ENCODE peak calls at places on chromosomes 16 and 17, in ten cellular contexts. H is hippocampal formation; O is stimulated activated naive CD8-positive, alpha-beta T cell treated with anti-CD3 and anti-CD28 coated beads, Interleukin-15, Interleukin-2, amounts not matched to agents 100 U/mL and 50 U/mL, for 24 hours; D is hypothalamus; S is choroid plexus epithelial cell; N is activated naive CD8-positive, alpha-beta T cell treated with anti-CD3 and anti-CD28 coated beads for 36 hours; R is GM12865; E is M059J; M is breast epithelium; A is skeletal muscle cell. F is an unnamed sample.

GRCh38 chr17:35540589-35541404 is 3.3 kb upstream of the SLFN12L start:
- DNase-seq in A (peak), O (peak), S (peak), R (peak), E (peak), H (no peak), N (peak), M (no peak), D (no peak), F (no peak)

GRCh38 chr17:81912441-81913309 is 1.5 kb upstream of the PCYT2 start:
- DNase-seq in H (no peak), R (no peak), A (no peak), E (peak), S (no peak), M (no peak), N (no peak), O (no peak), D (no peak), F (no peak)

GRCh38 chr16:54817940-54818574 is 112.6 kb upstream of the IRX5 start:
- DNase-seq in E (no peak), R (no peak), D (no peak), N (no peak), S (no peak), O (no peak), H (no peak), M (no peak), A (no peak), F (no peak)

GRCh38 chr16:30837904-30838303 is 50.9 kb upstream of the ZNF629 start:
- DNase-seq in O (no peak), M (peak), H (no peak), A (no peak), N (no peak), E (peak), R (no peak), D (no peak), S (no peak), F (no peak)

GRCh38 chr16:67946128-67946569 is 2.2 kb upstream of the LCAT start:
- DNase-seq in S (no peak), M (no peak), R (no peak), H (no peak), A (no peak), E (no peak), D (no peak), O (no peak), N (no peak), F (no peak)

GRCh38 chr17:40433551-40434384 is 9.5 kb upstream of the IGFBP4 start:
- DNase-seq in D (no peak), R (no peak), M (no peak), H (no peak), E (no peak), S (peak), A (no peak), O (peak), N (no peak), F (no peak)

GRCh38 chr17:28097901-28098300 is 55.4 kb downstream of the NLK start:
- DNase-seq in O (no peak), N (no peak), H (no peak), S (no peak), R (peak), E (no peak), A (no peak), M (no peak), D (no peak), F (no peak)

GRCh38 chr16:46908540-46909372 is 24.6 kb downstream of the GPT2 start:
- DNase-seq in R (peak), N (peak), D (peak), E (peak), A (no peak), H (peak), O (peak), M (peak), S (peak), F (peak)

GRCh38 chr17:4747847-4748246 is 8.1 kb upstream of the CXCL16 start:
- DNase-seq in O (no peak), E (peak), H (no peak), R (peak), S (no peak), M (no peak), N (no peak), D (no peak), A (no peak), F (no peak)

GRCh38 chr16:70526403-70526802 is 2.8 kb downstream of the SF3B3 start:
- DNase-seq in N (no peak), R (no peak), O (no peak), H (no peak), A (no peak), D (no peak), M (no peak), E (no peak), S (peak), F (no peak)

GRCh38 chr17:35587074-35587961 is at the start of gene AP2B1:
- DNase-seq in D (peak), E (peak), M (peak), O (peak), R (peak), A (peak), S (peak), N (peak), H (peak), F (peak)

GRCh38 chr17:55284944-55285339 is 20.2 kb downstream of the HLF start:
- DNase-seq in O (no peak), E (peak), A (no peak), N (no peak), S (peak), H (no peak), M (no peak), D (no peak), R (no peak), F (no peak)

GRCh38 chr17:9928601-9929341 is 23.7 kb upstream of the RCVRN start:
- DNase-seq in A (peak), H (peak), N (no peak), E (peak), D (no peak), R (peak), S (peak), O (no peak), M (no peak), F (no peak)

F was measured in prostate gland.